ENCODE peak calls at places on chromosomes 16 and 17, in five cellular contexts. W, T, Z, V and A are unnamed samples.

GRCh38 chr16:70470927-70471341 is 16.5 kb downstream of the FCSK start:
- DNase-seq in W (peak), Z (no peak), V (no peak), T (no peak), A (no peak)

GRCh38 chr17:32007463-32008298 is 498 bp downstream of the LRRC37B start:
- DNase-seq in Z (peak), W (peak), V (no peak), T (peak), A (peak)

GRCh38 chr17:38571833-38572274 is 33.9 kb downstream of the SRCIN1 start:
- DNase-seq in Z (no peak), V (no peak), T (no peak), W (no peak), A (no peak)

GRCh38 chr17:81329279-81329926 is 34.3 kb upstream of the SLC38A10 start:
- DNase-seq in T (peak), V (peak), Z (no peak), W (no peak), A (no peak)

GRCh38 chr16:72938426-72939164 is 109.3 kb downstream of the ZFHX3 start:
- DNase-seq in T (peak), V (peak), W (peak), Z (no peak), A (no peak)

GRCh38 chr17:74798239-74798707 is 22.1 kb upstream of the NAT9 start:
- DNase-seq in V (no peak), W (no peak), Z (no peak), T (peak), A (no peak)

GRCh38 chr16:67936124-67936875 is at the start of gene PSMB10:
- DNase-seq in W (peak), Z (no peak), T (peak), V (peak), A (peak)

GRCh38 chr17:6698004-6698403 is 15.2 kb downstream of the SLC13A5 start:
- DNase-seq in Z (no peak), W (no peak), V (no peak), T (no peak), A (no peak)